ENCODE peak calls at places on chromosomes 11 and 22, in seven cellular contexts. One of them, this sample, is unnamed.

GRCh38 chr22:25111579-25112517 is 87.8 kb upstream of the CRYBB3 start:
- DNase-seq in K562: peak
- DNase-seq in GM12878: no peak
- DNase-seq in NT2/D1: no peak
- DNase-seq in HepG2: no peak
- DNase-seq in H1: no peak
- DNase-seq in SK-N-SH: peak
- DNase-seq in this sample: no peak

GRCh38 chr11:57230797-57231538 is 6.1 kb downstream of the APLNR start:
- DNase-seq in K562: no peak
- DNase-seq in GM12878: no peak
- DNase-seq in NT2/D1: no peak
- DNase-seq in HepG2: no peak
- DNase-seq in H1: no peak
- DNase-seq in SK-N-SH: no peak
- DNase-seq in this sample: no peak

GRCh38 chr22:40396882-40397281 is 26.5 kb downstream of the SGSM3 start:
- DNase-seq in K562: no peak
- DNase-seq in GM12878: no peak
- DNase-seq in NT2/D1: no peak
- DNase-seq in HepG2: no peak
- DNase-seq in H1: peak
- DNase-seq in SK-N-SH: peak
- DNase-seq in this sample: no peak

GRCh38 chr11:27525824-27526516 is 19.4 kb upstream of the LIN7C start:
- DNase-seq in K562: no peak
- DNase-seq in GM12878: no peak
- DNase-seq in NT2/D1: no peak
- DNase-seq in HepG2: no peak
- DNase-seq in H1: no peak
- DNase-seq in SK-N-SH: no peak
- DNase-seq in this sample: no peak

GRCh38 chr11:133162228-133162627 is 370.1 kb downstream of the OPCML start:
- DNase-seq in K562: no peak
- DNase-seq in GM12878: no peak
- DNase-seq in NT2/D1: no peak
- DNase-seq in HepG2: no peak
- DNase-seq in H1: no peak
- DNase-seq in SK-N-SH: no peak
- DNase-seq in this sample: no peak

GRCh38 chr11:99818991-99819390 is 798.2 kb downstream of the CNTN5 start:
- DNase-seq in K562: no peak
- DNase-seq in GM12878: no peak
- DNase-seq in NT2/D1: no peak
- DNase-seq in HepG2: no peak
- DNase-seq in H1: no peak
- DNase-seq in SK-N-SH: no peak
- DNase-seq in this sample: no peak

GRCh38 chr22:46058591-46059519 is 81.9 kb upstream of the WNT7B start:
- DNase-seq in K562: no peak
- DNase-seq in GM12878: no peak
- DNase-seq in NT2/D1: no peak
- DNase-seq in HepG2: no peak
- DNase-seq in H1: no peak
- DNase-seq in SK-N-SH: peak
- DNase-seq in this sample: no peak

GRCh38 chr22:47572443-47572842 is 810.0 kb downstream of the TBC1D22A start:
- DNase-seq in K562: no peak
- DNase-seq in GM12878: no peak
- DNase-seq in NT2/D1: no peak
- DNase-seq in HepG2: no peak
- DNase-seq in H1: no peak
- DNase-seq in SK-N-SH: no peak
- DNase-seq in this sample: no peak

GRCh38 chr11:126637800-126638175 is 282.3 kb downstream of the ST3GAL4 start:
- DNase-seq in K562: no peak
- DNase-seq in GM12878: no peak
- DNase-seq in NT2/D1: no peak
- DNase-seq in HepG2: no peak
- DNase-seq in H1: no peak
- DNase-seq in SK-N-SH: no peak
- DNase-seq in this sample: no peak

GRCh38 chr11:82797595-82797971 is 63.9 kb upstream of the FAM181B start:
- DNase-seq in K562: no peak
- DNase-seq in GM12878: no peak
- DNase-seq in NT2/D1: no peak
- DNase-seq in HepG2: no peak
- DNase-seq in H1: no peak
- DNase-seq in SK-N-SH: no peak
- DNase-seq in this sample: no peak

GRCh38 chr11:12150831-12151382 is 40.5 kb downstream of the MICAL2 start:
- DNase-seq in K562: no peak
- DNase-seq in GM12878: no peak
- DNase-seq in NT2/D1: no peak
- DNase-seq in HepG2: no peak
- DNase-seq in H1: no peak
- DNase-seq in SK-N-SH: no peak
- DNase-seq in this sample: no peak

GRCh38 chr22:30324008-30324730 is 2.6 kb downstream of the TBC1D10A start:
- DNase-seq in K562: no peak
- DNase-seq in GM12878: no peak
- DNase-seq in NT2/D1: no peak
- DNase-seq in HepG2: no peak
- DNase-seq in H1: no peak
- DNase-seq in SK-N-SH: no peak
- DNase-seq in this sample: no peak

GRCh38 chr11:975824-976223 is 50.2 kb downstream of the AP2A2 start:
- DNase-seq in K562: peak
- DNase-seq in GM12878: no peak
- DNase-seq in NT2/D1: peak
- DNase-seq in HepG2: peak
- DNase-seq in H1: peak
- DNase-seq in SK-N-SH: peak
- DNase-seq in this sample: no peak
- TF ChIP-seq YY1 in K562: no peak
- TF ChIP-seq YY1 in GM12878: no peak
- TF ChIP-seq YY1 in NT2/D1: no peak
- TF ChIP-seq YY1 in HepG2: no peak
- TF ChIP-seq YY1 in H1: no peak
- TF ChIP-seq YY1 in SK-N-SH: no peak
- TF ChIP-seq YY1 in this sample: no peak

GRCh38 chr11:60305906-60306619 is 21.0 kb upstream of the MS4A6E start:
- DNase-seq in K562: no peak
- DNase-seq in GM12878: no peak
- DNase-seq in NT2/D1: no peak
- DNase-seq in HepG2: no peak
- DNase-seq in H1: no peak
- DNase-seq in SK-N-SH: no peak
- DNase-seq in this sample: peak

GRCh38 chr11:60303661-60304060 is 23.2 kb downstream of the MS4A4A start:
- DNase-seq in K562: no peak
- DNase-seq in GM12878: no peak
- DNase-seq in NT2/D1: no peak
- DNase-seq in HepG2: no peak
- DNase-seq in H1: no peak
- DNase-seq in SK-N-SH: no peak
- DNase-seq in this sample: no peak

GRCh38 chr11:60301178-60301577 is 20.7 kb downstream of the MS4A4A start:
- DNase-seq in K562: no peak
- DNase-seq in GM12878: no peak
- DNase-seq in NT2/D1: no peak
- DNase-seq in HepG2: no peak
- DNase-seq in H1: no peak
- DNase-seq in SK-N-SH: no peak
- DNase-seq in this sample: no peak
- TF ChIP-seq YY1 in K562: no peak
- TF ChIP-seq YY1 in GM12878: no peak
- TF ChIP-seq YY1 in NT2/D1: no peak
- TF ChIP-seq YY1 in HepG2: no peak
- TF ChIP-seq YY1 in H1: no peak
- TF ChIP-seq YY1 in SK-N-SH: no peak
- TF ChIP-seq YY1 in this sample: no peak

GRCh38 chr22:50079689-50080465 is 5.3 kb downstream of the MLC1 start:
- DNase-seq in K562: no peak
- DNase-seq in GM12878: no peak
- DNase-seq in NT2/D1: no peak
- DNase-seq in HepG2: no peak
- DNase-seq in H1: no peak
- DNase-seq in SK-N-SH: peak
- DNase-seq in this sample: no peak
- TF ChIP-seq YY1 in K562: no peak
- TF ChIP-seq YY1 in GM12878: no peak
- TF ChIP-seq YY1 in NT2/D1: no peak
- TF ChIP-seq YY1 in HepG2: no peak
- TF ChIP-seq YY1 in H1: no peak
- TF ChIP-seq YY1 in SK-N-SH: no peak
- TF ChIP-seq YY1 in this sample: no peak

GRCh38 chr11:45921561-45922424 is 663 bp upstream of the LARGE2 start:
- DNase-seq in K562: no peak
- DNase-seq in GM12878: no peak
- DNase-seq in NT2/D1: no peak
- DNase-seq in HepG2: peak
- DNase-seq in H1: peak
- DNase-seq in SK-N-SH: peak
- DNase-seq in this sample: no peak
- TF ChIP-seq YY1 in K562: no peak
- TF ChIP-seq YY1 in GM12878: no peak
- TF ChIP-seq YY1 in NT2/D1: no peak
- TF ChIP-seq YY1 in HepG2: no peak
- TF ChIP-seq YY1 in H1: peak
- TF ChIP-seq YY1 in SK-N-SH: no peak
- TF ChIP-seq YY1 in this sample: no peak

GRCh38 chr22:39148727-39149535 is 3.5 kb downstream of the CBX7 start:
- DNase-seq in K562: peak
- DNase-seq in GM12878: peak
- DNase-seq in NT2/D1: no peak
- DNase-seq in HepG2: no peak
- DNase-seq in H1: peak
- DNase-seq in SK-N-SH: peak
- DNase-seq in this sample: no peak
- TF ChIP-seq YY1 in K562: no peak
- TF ChIP-seq YY1 in GM12878: peak
- TF ChIP-seq YY1 in NT2/D1: no peak
- TF ChIP-seq YY1 in HepG2: no peak
- TF ChIP-seq YY1 in H1: no peak
- TF ChIP-seq YY1 in SK-N-SH: no peak
- TF ChIP-seq YY1 in this sample: no peak

GRCh38 chr11:111066861-111067260 is 178.7 kb upstream of the POU2AF2 start:
- DNase-seq in K562: no peak
- DNase-seq in GM12878: no peak
- DNase-seq in NT2/D1: no peak
- DNase-seq in HepG2: no peak
- DNase-seq in H1: no peak
- DNase-seq in SK-N-SH: no peak
- DNase-seq in this sample: no peak

GRCh38 chr11:111059726-111060125 is 185.8 kb upstream of the POU2AF2 start:
- DNase-seq in K562: no peak
- DNase-seq in GM12878: no peak
- DNase-seq in NT2/D1: no peak
- DNase-seq in HepG2: no peak
- DNase-seq in H1: no peak
- DNase-seq in SK-N-SH: no peak
- DNase-seq in this sample: no peak

GRCh38 chr11:111063711-111064110 is 181.8 kb upstream of the POU2AF2 start:
- DNase-seq in K562: no peak
- DNase-seq in GM12878: no peak
- DNase-seq in NT2/D1: no peak
- DNase-seq in HepG2: no peak
- DNase-seq in H1: no peak
- DNase-seq in SK-N-SH: no peak
- DNase-seq in this sample: no peak

GRCh38 chr11:111067994-111068393 is 177.5 kb upstream of the POU2AF2 start:
- DNase-seq in K562: no peak
- DNase-seq in GM12878: no peak
- DNase-seq in NT2/D1: no peak
- DNase-seq in HepG2: no peak
- DNase-seq in H1: no peak
- DNase-seq in SK-N-SH: no peak
- DNase-seq in this sample: no peak

DNA sequence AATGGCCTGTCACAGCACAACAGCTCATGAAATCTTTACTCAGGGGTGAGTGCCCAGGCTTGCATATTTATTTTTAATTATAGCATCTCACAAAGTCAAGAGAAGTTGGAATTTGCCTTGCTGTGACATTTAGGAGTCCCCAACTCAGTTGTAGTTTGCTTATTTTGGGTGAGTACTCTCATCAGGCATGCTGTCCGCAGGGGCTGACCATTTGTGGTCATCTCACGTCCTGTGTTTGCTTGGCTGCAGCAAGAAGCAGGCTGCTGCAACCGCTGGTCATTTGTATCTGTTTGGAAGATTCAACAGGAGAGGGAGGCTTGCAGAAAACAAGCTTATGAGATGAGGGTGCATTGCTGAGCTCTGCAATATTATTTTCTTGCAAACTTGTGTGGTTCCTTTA is 181.4 kb upstream of the POU2AF2 start:
- DNase-seq in K562: no peak
- DNase-seq in GM12878: no peak
- DNase-seq in NT2/D1: no peak
- DNase-seq in HepG2: no peak
- DNase-seq in H1: no peak
- DNase-seq in SK-N-SH: no peak
- DNase-seq in this sample: no peak
- TF ChIP-seq YY1 in K562: no peak
- TF ChIP-seq YY1 in GM12878: no peak
- TF ChIP-seq YY1 in NT2/D1: no peak
- TF ChIP-seq YY1 in HepG2: no peak
- TF ChIP-seq YY1 in H1: no peak
- TF ChIP-seq YY1 in SK-N-SH: no peak
- TF ChIP-seq YY1 in this sample: no peak

GRCh38 chr11:17558025-17558780 is 11.1 kb downstream of the OTOG start:
- DNase-seq in K562: no peak
- DNase-seq in GM12878: no peak
- DNase-seq in NT2/D1: no peak
- DNase-seq in HepG2: no peak
- DNase-seq in H1: no peak
- DNase-seq in SK-N-SH: no peak
- DNase-seq in this sample: no peak
- TF ChIP-seq YY1 in K562: no peak
- TF ChIP-seq YY1 in GM12878: no peak
- TF ChIP-seq YY1 in NT2/D1: no peak
- TF ChIP-seq YY1 in HepG2: no peak
- TF ChIP-seq YY1 in H1: no peak
- TF ChIP-seq YY1 in SK-N-SH: no peak
- TF ChIP-seq YY1 in this sample: no peak

GRCh38 chr11:64810891-64811272 is 531 bp upstream of the MEN1 start:
- DNase-seq in K562: no peak
- DNase-seq in GM12878: no peak
- DNase-seq in NT2/D1: no peak
- DNase-seq in HepG2: peak
- DNase-seq in H1: no peak
- DNase-seq in SK-N-SH: no peak
- DNase-seq in this sample: no peak
- TF ChIP-seq YY1 in K562: no peak
- TF ChIP-seq YY1 in GM12878: no peak
- TF ChIP-seq YY1 in NT2/D1: no peak
- TF ChIP-seq YY1 in HepG2: no peak
- TF ChIP-seq YY1 in H1: no peak
- TF ChIP-seq YY1 in SK-N-SH: no peak
- TF ChIP-seq YY1 in this sample: no peak

GRCh38 chr11:34915136-34916013 is 804 bp downstream of the APIP start:
- DNase-seq in K562: no peak
- DNase-seq in GM12878: no peak
- DNase-seq in NT2/D1: peak
- DNase-seq in HepG2: no peak
- DNase-seq in H1: no peak
- DNase-seq in SK-N-SH: no peak
- DNase-seq in this sample: no peak
- TF ChIP-seq YY1 in K562: no peak
- TF ChIP-seq YY1 in GM12878: no peak
- TF ChIP-seq YY1 in NT2/D1: no peak
- TF ChIP-seq YY1 in HepG2: no peak
- TF ChIP-seq YY1 in H1: no peak
- TF ChIP-seq YY1 in SK-N-SH: no peak
- TF ChIP-seq YY1 in this sample: no peak

This sample was measured in HCT116.